ENCODE peak calls at places on chromosomes 11 and 22, in ten cellular contexts. W is mucosa of descending colon; B is prostate gland; G is aorta; F is CD4-positive, alpha-beta memory T cell; C is right lobe of liver; M is Caco-2; R is mesendoderm; L is stomach; P is SK-N-SH. V is an unnamed sample. For H3K4me1, the result is how much of the 10 kb centered on the place peaks cover.

GRCh38 chr11:31817621-31818493 is 6.7 kb upstream of the PAX6 start:
- DNase-seq in P (peak), B (no peak), L (no peak), C (no peak), F (no peak), M (no peak), W (peak), R (peak), G (no peak), V (no peak)

GRCh38 chr22:33204408-33204807 is 146.2 kb upstream of the SYN3 start:
- DNase-seq in W (no peak), B (no peak), L (no peak), R (no peak), F (no peak), C (no peak), G (no peak), P (no peak), M (no peak), V (no peak)

GRCh38 chr11:17388609-17389204 is at the start of gene KCNJ11:
- DNase-seq in G (no peak), M (peak), L (peak), P (no peak), W (peak), F (no peak), B (no peak), R (peak), C (peak), V (no peak)

GRCh38 chr11:64562723-64563351 is 28.2 kb upstream of the SLC22A12 start:
- DNase-seq in C (peak), F (no peak), W (no peak), M (no peak), R (no peak), P (no peak), L (no peak), B (no peak), G (no peak), V (no peak)

GRCh38 chr11:112016088-112016764 is 9.0 kb upstream of the DLAT start:
- DNase-seq in C (no peak), B (no peak), P (no peak), L (no peak), R (no peak), M (no peak), F (no peak), G (no peak), W (no peak), V (no peak)

GRCh38 chr11:92687724-92688123 is 281.7 kb upstream of the MTNR1B start:
- DNase-seq in L (no peak), C (no peak), R (peak), F (no peak), G (no peak), P (no peak), M (no peak), W (no peak), B (no peak), V (no peak)

GRCh38 chr22:45332001-45332400 is 22.3 kb downstream of the FAM118A start:
- DNase-seq in G (no peak), P (no peak), F (no peak), W (no peak), R (no peak), L (no peak), M (no peak), C (no peak), B (no peak), V (no peak)

GRCh38 chr11:93248602-93249001 is 50.8 kb upstream of the SLC36A4 start:
- DNase-seq in B (no peak), C (no peak), P (no peak), W (no peak), F (no peak), L (no peak), M (no peak), R (no peak), G (no peak), V (no peak)

GRCh38 chr11:61587541-61587941 is 6.7 kb upstream of the SYT7 start:
- DNase-seq in W (peak), B (peak), F (no peak), M (peak), L (peak), P (no peak), R (peak), C (no peak), G (no peak), V (peak)

GRCh38 chr22:42010778-42011177 is 12.2 kb downstream of the WBP2NL start:
- DNase-seq in R (no peak), B (no peak), G (no peak), W (no peak), M (no peak), C (no peak), L (no peak), F (no peak), P (no peak), V (no peak)

GRCh38 chr11:44147751-44148150 is 52.3 kb downstream of the EXT2 start:
- DNase-seq in F (no peak), M (no peak), P (no peak), W (no peak), L (no peak), R (no peak), C (no peak), G (no peak), B (no peak), V (no peak)

GRCh38 chr11:103222801-103223200 is 113.6 kb downstream of the DYNC2H1 start:
- DNase-seq in G (no peak), C (no peak), R (no peak), L (no peak), B (no peak), P (no peak), W (no peak), F (no peak), M (no peak), V (no peak)

GRCh38 chr22:29143848-29144785 is 61.6 kb upstream of the EMID1 start:
- DNase-seq in C (no peak), B (no peak), M (peak), W (no peak), R (no peak), G (no peak), P (no peak), L (peak), F (no peak), V (no peak)

GRCh38 chr11:9660886-9661285 is 3.0 kb upstream of the SWAP70 start:
- DNase-seq in M (no peak), L (no peak), F (no peak), G (no peak), W (no peak), C (no peak), P (no peak), R (no peak), B (no peak), V (no peak)

GRCh38 chr11:8247312-8247711 is 16.4 kb downstream of the LMO1 start:
- DNase-seq in G (peak), P (no peak), R (no peak), B (no peak), C (peak), L (peak), M (no peak), F (no peak), W (peak), V (no peak)

GRCh38 chr22:36386351-36386899 is 1.3 kb downstream of the MYH9 start:
- DNase-seq in P (no peak), B (peak), L (no peak), W (peak), R (no peak), C (peak), F (no peak), M (no peak), G (peak), V (no peak)

GRCh38 chr11:71309611-71310010 is 57.2 kb upstream of the SHANK2 start:
- DNase-seq in R (no peak), L (peak), C (no peak), B (no peak), F (no peak), G (no peak), W (no peak), P (no peak), M (peak), V (no peak)

GRCh38 chr11:130769782-130770565 is 146.3 kb downstream of the SNX19 start:
- DNase-seq in W (no peak), R (peak), G (no peak), B (no peak), M (no peak), L (no peak), F (no peak), P (no peak), C (no peak), V (no peak)

GRCh38 chr11:68383976-68384501 is 71.6 kb downstream of the LRP5 start:
- DNase-seq in F (peak), R (peak), C (no peak), P (peak), G (peak), L (peak), B (peak), W (peak), M (peak), V (peak)

GRCh38 chr22:47826016-47826415 is 1063.6 kb downstream of the TBC1D22A start:
- DNase-seq in F (no peak), L (no peak), C (no peak), R (peak), G (no peak), M (no peak), B (no peak), W (no peak), P (no peak), V (no peak)

GRCh38 chr22:33539902-33540751 is 380.1 kb downstream of the LARGE1 start:
- DNase-seq in R (no peak), P (no peak), M (peak), B (peak), F (no peak), L (peak), W (peak), C (peak), G (peak), V (peak)

GRCh38 chr22:46025973-46026906 is 49.3 kb upstream of the WNT7B start:
- DNase-seq in M (peak), L (no peak), R (no peak), B (no peak), F (no peak), C (peak), W (no peak), P (peak), G (no peak), V (no peak)

GRCh38 chr11:133197425-133197824 is 334.9 kb downstream of the OPCML start:
- DNase-seq in C (no peak), L (no peak), F (no peak), R (peak), G (no peak), P (no peak), W (no peak), B (no peak), M (no peak), V (no peak)

GRCh38 chr11:5204787-5205186 is 4.3 kb upstream of the OR51V1 start:
- DNase-seq in R (peak), W (no peak), M (peak), F (no peak), C (no peak), B (no peak), G (no peak), P (peak), L (no peak), V (no peak)

GRCh38 chr11:120811199-120811598 is 212.7 kb upstream of the TBCEL start:
- DNase-seq in M (no peak), G (no peak), L (no peak), F (no peak), C (no peak), W (no peak), R (no peak), B (no peak), P (no peak), V (no peak)

GRCh38 chr11:117328414-117329010 is 858 bp downstream of the CEP164 start:
- DNase-seq in R (peak), G (no peak), C (no peak), W (no peak), P (peak), L (peak), F (no peak), M (peak), B (peak), V (peak)

GRCh38 chr22:17847360-17848078 is 73.2 kb upstream of the BID start:
- DNase-seq in B (no peak), P (peak), F (no peak), W (no peak), G (no peak), C (no peak), L (no peak), M (peak), R (peak), V (no peak)

GRCh38 chr11:130523609-130524008 is 75.2 kb downstream of the ADAMTS15 start:
- DNase-seq in F (no peak), G (peak), B (no peak), C (no peak), M (no peak), P (no peak), W (no peak), R (no peak), L (no peak), V (peak)

GRCh38 chr11:118618991-118619375 is 11.6 kb downstream of the PHLDB1 start:
- DNase-seq in G (peak), C (no peak), B (no peak), F (no peak), L (no peak), P (no peak), R (no peak), W (peak), M (no peak), V (no peak)
- H3K4me1 ChIP-seq in G (under half), C (under half), B (under half), F (under half), L (half or more), P (half or more), R (under half), W (under half), M (half or more), V (half or more)

GRCh38 chr11:69483696-69484426 is 2.4 kb downstream of the LINC01488 start:
- DNase-seq in B (no peak), L (no peak), P (no peak), R (no peak), M (no peak), G (peak), C (peak), W (no peak), F (no peak), V (no peak)
- H3K4me1 ChIP-seq in B (under half), L (under half), P (under half), R (under half), M (under half), G (under half), C (under half), W (under half), F (under half), V (under half)

DNA sequence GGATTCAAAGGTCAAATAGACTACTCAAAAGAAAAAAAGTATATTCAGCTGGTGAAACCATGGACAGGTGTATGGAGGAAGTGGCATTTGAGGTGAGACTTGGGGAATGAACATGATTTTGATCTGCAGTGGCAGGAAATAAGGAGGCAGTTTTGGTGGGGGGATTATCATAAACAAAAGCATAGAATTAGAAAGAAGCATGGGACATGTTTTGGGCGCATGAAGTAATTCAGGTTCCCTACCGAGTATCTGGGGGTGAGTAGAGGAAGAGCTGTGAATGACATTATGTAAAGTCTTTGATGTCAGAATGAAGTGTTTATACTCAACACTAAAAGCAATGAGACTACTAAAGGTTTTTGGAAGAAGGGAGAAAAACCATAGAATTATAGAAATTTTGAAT is 3.1 kb downstream of the CLMP start:
- DNase-seq in P (no peak), B (no peak), W (no peak), R (no peak), M (no peak), F (no peak), G (no peak), L (no peak), C (no peak), V (no peak)
- H3K4me1 ChIP-seq in P (under half), B (under half), W (under half), R (under half), M (under half), F (under half), G (under half), L (under half), C (under half), V (under half)

GRCh38 chr11:66107600-66108151 is 37.6 kb downstream of the PACS1 start:
- DNase-seq in C (no peak), L (no peak), R (no peak), F (no peak), G (no peak), P (no peak), B (no peak), W (no peak), M (no peak), V (no peak)

GRCh38 chr11:66109294-66109693 is 39.2 kb downstream of the PACS1 start:
- DNase-seq in B (no peak), W (no peak), M (no peak), F (no peak), L (no peak), G (no peak), P (no peak), C (no peak), R (no peak), V (no peak)

GRCh38 chr11:66104057-66104638 is 34.1 kb downstream of the PACS1 start:
- DNase-seq in L (no peak), M (no peak), W (no peak), P (no peak), C (no peak), R (no peak), G (no peak), B (no peak), F (no peak), V (no peak)

GRCh38 chr11:66111158-66111557 is 41.1 kb downstream of the PACS1 start:
- DNase-seq in L (no peak), M (no peak), R (no peak), G (no peak), B (no peak), P (no peak), W (no peak), F (no peak), C (no peak), V (no peak)

GRCh38 chr11:66106786-66107599 is 36.9 kb downstream of the PACS1 start:
- DNase-seq in B (no peak), M (no peak), P (no peak), R (peak), L (no peak), C (no peak), G (no peak), W (no peak), F (no peak), V (no peak)
- H3K4me1 ChIP-seq in B (under half), M (under half), P (under half), R (under half), L (under half), C (under half), G (under half), W (under half), F (half or more), V (under half)

GRCh38 chr11:2732940-2733628 is 33.3 kb upstream of the KCNQ1OT1 start:
- DNase-seq in F (no peak), R (no peak), M (no peak), B (no peak), P (no peak), L (no peak), C (peak), G (no peak), W (no peak), V (no peak)
- H3K4me1 ChIP-seq in F (under half), R (under half), M (under half), B (under half), P (under half), L (under half), C (under half), G (under half), W (under half), V (under half)

DNA sequence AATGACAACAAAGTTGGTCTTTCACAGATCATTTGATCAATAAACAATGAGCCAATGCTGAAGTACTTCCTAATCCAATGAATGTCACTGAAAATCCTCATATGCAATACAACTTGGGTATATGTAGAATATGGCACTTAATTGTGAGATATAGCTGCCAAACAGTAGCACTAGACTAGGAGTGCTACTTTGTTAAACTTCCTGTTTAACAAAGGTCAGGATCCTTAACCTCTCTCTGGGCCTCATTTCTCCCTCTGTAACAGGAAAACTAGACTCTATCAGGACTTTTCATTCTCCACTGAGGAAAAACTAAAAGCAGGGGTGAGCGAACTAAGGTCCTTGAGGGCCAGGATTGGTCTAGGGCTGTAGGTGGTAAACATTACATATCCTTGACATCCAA is 56.1 kb downstream of the PITPNB start:
- DNase-seq in B (no peak), F (no peak), P (no peak), C (no peak), L (no peak), G (no peak), W (no peak), M (no peak), R (no peak), V (no peak)
- H3K4me1 ChIP-seq in B (under half), F (under half), P (under half), C (under half), L (half or more), G (under half), W (under half), M (under half), R (under half), V (under half)

DNA sequence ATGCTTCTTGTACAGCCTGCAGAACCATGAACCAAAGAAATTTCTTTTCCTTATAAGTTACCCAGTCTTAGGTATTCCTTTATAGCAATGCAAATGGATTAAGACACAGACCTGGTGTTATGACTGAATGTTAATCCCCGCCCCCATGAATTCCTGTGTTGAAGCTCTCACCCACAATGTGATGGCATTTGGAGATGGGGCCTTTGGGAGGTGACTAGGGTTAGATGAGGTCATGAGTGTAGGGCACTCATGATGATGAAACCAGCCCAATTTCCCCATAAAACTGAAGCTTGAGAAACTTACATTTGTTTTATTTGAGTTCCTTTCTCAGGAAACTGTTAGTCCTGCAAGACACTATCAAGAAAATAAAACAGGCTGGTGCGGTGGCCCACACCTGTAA is 115.8 kb upstream of the THY1 start:
- DNase-seq in W (no peak), R (no peak), C (no peak), M (no peak), F (no peak), G (no peak), P (no peak), L (no peak), B (no peak), V (no peak)
- H3K4me1 ChIP-seq in W (under half), R (under half), C (under half), M (under half), F (under half), G (under half), P (under half), L (under half), B (under half), V (under half)

GRCh38 chr11:1747753-1748466 is 2.5 kb downstream of the IFITM10 start:
- DNase-seq in M (no peak), L (no peak), B (no peak), G (peak), W (no peak), P (peak), F (no peak), R (no peak), C (no peak), V (no peak)
- H3K4me1 ChIP-seq in M (under half), L (under half), B (under half), G (under half), W (under half), P (under half), F (under half), R (under half), C (under half), V (under half)

GRCh38 chr11:47398011-47398410 is 10.4 kb upstream of the SLC39A13 start:
- DNase-seq in G (no peak), W (no peak), F (no peak), B (no peak), L (no peak), C (peak), P (no peak), R (no peak), M (no peak), V (no peak)
- H3K4me1 ChIP-seq in G (under half), W (under half), F (half or more), B (under half), L (under half), C (under half), P (under half), R (under half), M (under half), V (under half)

V was measured in lung.